ENCODE peak calls at places on chromosomes 6 and 20, in five cellular contexts. O, S, U, N and X are unnamed samples.
A peak's percentile ranks its signal among the peaks of the same experiment; 100 is the strongest.

GRCh38 chr6:36314221-36315014 is 22.3 kb downstream of the BNIP5 start:
- DNase-seq in U (peak; percentile 38), N (no peak), O (no peak), S (no peak), X (no peak)

GRCh38 chr6:27471365-27472115 is 1.4 kb downstream of the ZNF184 start:
- DNase-seq in N (no peak), S (no peak), O (no peak), U (no peak), X (no peak)

GRCh38 chr6:113530769-113531168 is 326.4 kb upstream of the MARCKS start:
- DNase-seq in O (no peak), S (no peak), N (no peak), U (no peak), X (no peak)

GRCh38 chr6:3088853-3089445 is 20.7 kb downstream of the RIPK1 start:
- DNase-seq in N (no peak), U (no peak), O (no peak), S (no peak), X (no peak)

GRCh38 chr6:3455121-3455489 is 1.7 kb downstream of the SLC22A23 start:
- DNase-seq in U (no peak), N (no peak), S (no peak), O (no peak), X (no peak)

GRCh38 chr6:100171533-100172321 is 177.7 kb upstream of the MCHR2 start:
- DNase-seq in N (no peak), S (no peak), O (no peak), U (no peak), X (no peak)

GRCh38 chr20:13868331-13868730 is 83.5 kb downstream of the NDUFAF5 start:
- DNase-seq in N (no peak), U (peak; percentile 87), S (no peak), O (no peak), X (no peak)

GRCh38 chr20:37382539-37383120 is 36.7 kb downstream of the SRC start:
- DNase-seq in U (no peak), N (no peak), O (no peak), S (peak; percentile 44), X (no peak)

GRCh38 chr6:10759884-10760329 is 12.3 kb downstream of the TMEM14B start:
- DNase-seq in S (no peak), N (no peak), O (no peak), U (no peak), X (no peak)

GRCh38 chr6:36720251-36721141 is 22.9 kb downstream of the RAB44 start:
- DNase-seq in U (no peak), O (no peak), N (no peak), S (no peak), X (peak; percentile 5)

GRCh38 chr6:85544776-85545175 is 48.9 kb downstream of the SNX14 start:
- DNase-seq in U (no peak), O (no peak), N (no peak), S (no peak), X (no peak)

GRCh38 chr6:146267447-146267846 is 238.6 kb downstream of the GRM1 start:
- DNase-seq in S (no peak), O (no peak), N (peak; percentile 18), U (no peak), X (no peak)

GRCh38 chr20:3828798-3829197 is 8.5 kb downstream of the AP5S1 start:
- DNase-seq in O (no peak), S (no peak), U (no peak), N (no peak), X (no peak)

GRCh38 chr20:58251348-58251978 is 23.0 kb upstream of the ANKRD60 start:
- DNase-seq in O (no peak), U (no peak), S (no peak), N (no peak), X (no peak)

GRCh38 chr6:50264995-50265571 is 215.4 kb upstream of the DEFB112 start:
- DNase-seq in U (no peak), S (no peak), O (no peak), N (peak; percentile 41), X (no peak)

GRCh38 chr6:6384520-6384919 is 64.1 kb upstream of the F13A1 start:
- DNase-seq in O (no peak), S (no peak), U (no peak), N (no peak), X (no peak)

GRCh38 chr6:161813156-161813555 is 539.3 kb upstream of the AGPAT4 start:
- DNase-seq in S (no peak), U (no peak), N (no peak), O (no peak), X (no peak)

GRCh38 chr6:36678488-36679042 is at the start of gene CDKN1A:
- DNase-seq in S (peak; percentile 94), U (peak; percentile 74), N (peak; percentile 95), O (peak; percentile 90), X (no peak)

GRCh38 chr6:110874880-110875547 is 429 bp downstream of the AMD1 start:
- DNase-seq in O (no peak), N (peak; percentile 36), U (no peak), S (peak; percentile 72), X (no peak)

GRCh38 chr6:165831812-165832470 is 168.9 kb upstream of the PDE10A start:
- DNase-seq in U (no peak), O (no peak), S (no peak), N (no peak), X (no peak)

GRCh38 chr20:50304883-50305635 is 114.4 kb downstream of the CEBPB start:
- DNase-seq in U (no peak), N (peak; percentile 93), O (peak; percentile 81), S (peak; percentile 69), X (no peak)

GRCh38 chr6:154302111-154302752 is 54.4 kb downstream of the IPCEF1 start:
- DNase-seq in U (peak; percentile 72), S (no peak), O (no peak), N (no peak), X (no peak)

GRCh38 chr20:35284267-35284991 is at the start of gene EIF6:
- DNase-seq in N (peak; percentile 93), O (peak; percentile 58), S (peak; percentile 89), U (peak; percentile 98), X (peak; percentile 95)

GRCh38 chr20:11585752-11586352 is 331.8 kb upstream of the BTBD3 start:
- DNase-seq in N (no peak), U (no peak), S (no peak), O (no peak), X (no peak)

GRCh38 chr20:58645277-58645968 is 5.7 kb upstream of the STX16 start:
- DNase-seq in N (peak; percentile 10), S (no peak), U (no peak), O (peak; percentile 76), X (no peak)

GRCh38 chr20:54207743-54208491 is at the start of gene PFDN4:
- DNase-seq in S (peak; percentile 87), U (peak; percentile 65), N (peak; percentile 88), O (peak; percentile 70), X (peak; percentile 72)

GRCh38 chr20:56513096-56513806 is 11.3 kb upstream of the FAM209A start:
- DNase-seq in S (no peak), O (no peak), N (no peak), U (no peak), X (no peak)

GRCh38 chr20:4045741-4046140 is 30.4 kb upstream of the RNF24 start:
- DNase-seq in O (no peak), U (no peak), S (no peak), N (no peak), X (no peak)

GRCh38 chr6:158560787-158561246 is 926 bp downstream of the TMEM181 start:
- DNase-seq in O (no peak), N (no peak), U (no peak), S (peak; percentile 58), X (no peak)

GRCh38 chr6:55175078-55175777 is 913 bp downstream of the HCRTR2 start:
- DNase-seq in S (no peak), N (no peak), O (no peak), U (no peak), X (no peak)
- TF ChIP-seq CTCF in S (no peak), N (no peak), O (no peak), U (no peak), X (no peak)

DNA sequence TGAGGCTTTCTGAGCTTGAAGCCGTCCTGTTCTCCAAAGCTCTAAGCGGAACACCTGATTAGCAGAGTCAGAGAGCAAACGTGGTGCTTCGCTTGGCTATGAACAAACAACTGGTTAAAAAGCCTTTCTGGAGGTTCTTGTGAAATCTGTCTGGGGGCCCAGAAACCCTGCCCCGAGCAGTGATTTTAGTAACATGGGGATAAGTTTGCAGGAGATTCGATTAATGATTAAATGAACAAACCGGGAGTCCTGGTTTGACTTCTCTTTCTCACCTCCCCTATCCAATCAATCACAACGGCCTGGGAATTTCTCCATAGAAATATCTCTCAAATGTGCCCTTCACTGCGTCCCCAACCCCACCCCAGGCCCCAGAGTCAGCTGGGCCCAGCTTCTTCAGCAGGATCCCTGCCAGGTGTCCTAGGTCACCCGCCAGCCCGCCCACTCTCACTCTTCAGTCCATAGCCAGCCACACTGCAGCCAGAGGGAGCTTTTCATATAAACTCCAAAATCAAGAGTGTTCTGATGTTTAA is 43.6 kb downstream of the ZDHHC14 start:
- DNase-seq in S (no peak), O (no peak), U (no peak), N (no peak), X (no peak)
- TF ChIP-seq CTCF in S (no peak), O (no peak), U (no peak), N (no peak), X (no peak)

GRCh38 chr6:5384276-5384675 is 123.0 kb downstream of the FARS2 start:
- DNase-seq in O (no peak), S (no peak), N (no peak), U (no peak), X (no peak)
- TF ChIP-seq CTCF in O (no peak), S (no peak), N (no peak), U (no peak), X (no peak)

DNA sequence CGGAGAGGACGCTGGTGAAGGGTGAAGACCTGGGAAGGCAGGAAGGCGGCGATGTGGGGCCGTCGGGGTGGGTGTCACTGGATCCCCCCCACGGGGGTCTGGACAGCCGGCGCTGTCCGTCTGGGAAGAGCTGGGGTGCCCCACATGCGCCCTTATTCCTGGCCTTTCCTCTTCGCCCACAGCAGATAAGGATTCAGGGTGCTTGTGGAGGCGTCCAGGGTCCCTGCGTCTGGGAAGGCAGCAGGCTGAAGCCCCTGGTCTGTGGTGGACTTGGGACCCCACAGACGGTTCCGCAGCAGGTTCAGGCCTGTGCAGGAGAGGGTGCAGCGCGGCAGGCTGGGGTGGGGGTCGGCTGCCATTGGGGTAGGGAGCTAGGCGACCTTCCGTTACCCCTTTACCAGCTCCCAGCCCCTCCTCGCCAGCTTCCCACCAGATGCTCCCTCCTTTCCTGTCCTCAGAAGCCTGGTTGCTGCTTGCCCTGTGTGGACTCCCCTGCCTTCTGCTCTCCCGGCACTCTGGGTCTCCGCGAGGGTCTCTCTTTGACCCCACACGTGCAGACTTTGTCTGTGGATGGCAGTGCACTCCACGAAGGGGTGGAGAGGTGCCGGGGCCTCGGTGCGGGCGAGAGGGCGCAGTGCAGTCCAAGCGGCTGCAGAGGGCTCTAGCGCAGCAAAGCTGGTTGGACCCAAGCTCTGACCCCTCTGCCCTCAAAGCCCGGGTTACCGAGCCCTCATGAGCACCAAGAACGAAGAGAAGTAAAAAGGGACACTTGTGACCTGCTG is 2.1 kb upstream of the GATA5 start:
- DNase-seq in U (no peak), O (no peak), N (peak; percentile 66), S (no peak), X (no peak)
- TF ChIP-seq CTCF in U (no peak), O (no peak), N (no peak), S (no peak), X (no peak)

GRCh38 chr6:142868917-142869316 is 76.1 kb downstream of the HIVEP2 start:
- DNase-seq in N (no peak), U (no peak), S (no peak), O (no peak), X (no peak)
- TF ChIP-seq CTCF in N (no peak), U (no peak), S (no peak), O (no peak), X (no peak)